ENCODE peak calls at places on chromosomes 12 and 14, in seven cellular contexts. W is transverse colon, Q is GM12864, R is activated B cell treated with CpG ODN at 0.5 μM for 24 hours, B is psoas muscle, M is H1, U is GM20000. T is an unnamed sample.

GRCh38 chr12:66636771-66637170 is 42.1 kb downstream of the GRIP1 start:
- DNase-seq in W (no peak), Q (no peak), R (no peak), B (peak; percentile 47), M (no peak), U (no peak), T (no peak)

GRCh38 chr14:75198291-75198933 is 22.0 kb upstream of the TMED10 start:
- DNase-seq in W (peak; percentile 36), Q (no peak), R (no peak), B (peak; percentile 26), M (no peak), U (no peak), T (no peak)

GRCh38 chr14:85248881-85249635 is 280.9 kb upstream of the FLRT2 start:
- DNase-seq in W (no peak), Q (no peak), R (no peak), B (no peak), M (no peak), U (no peak), T (no peak)

GRCh38 chr12:12881495-12881894 is 9.9 kb upstream of the GPRC5A start:
- DNase-seq in W (peak; percentile 62), Q (no peak), R (no peak), B (no peak), M (no peak), U (no peak), T (no peak)

GRCh38 chr12:93686572-93687365 is 9.6 kb downstream of the CRADD start:
- DNase-seq in W (no peak), Q (no peak), R (no peak), B (no peak), M (no peak), U (no peak), T (no peak)

GRCh38 chr12:28961948-28962384 is 187.1 kb upstream of the FAR2 start:
- DNase-seq in W (no peak), Q (no peak), R (no peak), B (no peak), M (no peak), U (no peak), T (no peak)

GRCh38 chr12:6364037-6364360 is 11.4 kb downstream of the SCNN1A start:
- DNase-seq in W (no peak), Q (no peak), R (no peak), B (peak; percentile 44), M (no peak), U (no peak), T (no peak)

GRCh38 chr14:62956413-62956812 is 88.8 kb downstream of the KCNH5 start:
- DNase-seq in W (no peak), Q (no peak), R (no peak), B (no peak), M (no peak), U (no peak), T (no peak)

GRCh38 chr14:81625343-81625742 is 91.7 kb upstream of the SEL1L start:
- DNase-seq in W (no peak), Q (no peak), R (no peak), B (no peak), M (no peak), U (peak; percentile 40), T (peak; percentile 20)

GRCh38 chr12:106889950-106890626 is 65.6 kb upstream of the TMEM263 start:
- DNase-seq in W (no peak), Q (no peak), R (no peak), B (no peak), M (no peak), U (no peak), T (no peak)

GRCh38 chr12:69415471-69416275 is 54.5 kb upstream of the FRS2 start:
- DNase-seq in W (peak; percentile 42), Q (no peak), R (no peak), B (peak; percentile 34), M (peak; percentile 68), U (peak; percentile 34), T (peak; percentile 22)

GRCh38 chr12:31853520-31853919 is 105.7 kb upstream of the RESF1 start:
- DNase-seq in W (no peak), Q (no peak), R (no peak), B (no peak), M (no peak), U (no peak), T (no peak)
- TF ChIP-seq CTCF in W (no peak), Q (no peak), R (no peak), B (no peak), M (no peak), U (no peak), T (no peak)

GRCh38 chr14:55025948-55026347 is 951 bp downstream of the WDHD1 start:
- DNase-seq in W (no peak), Q (no peak), R (no peak), B (no peak), M (no peak), U (no peak), T (no peak)

GRCh38 chr14:55028066-55028465 is 1.0 kb downstream of the SOCS4 start:
- DNase-seq in W (no peak), Q (no peak), R (no peak), B (no peak), M (no peak), U (no peak), T (no peak)

GRCh38 chr14:55026441-55026792 is 482 bp downstream of the WDHD1 start:
- DNase-seq in W (no peak), Q (no peak), R (no peak), B (no peak), M (no peak), U (no peak), T (no peak)

GRCh38 chr14:55026793-55027560 is at the start of the genes SOCS4 and WDHD1:
- DNase-seq in W (peak; percentile 97), Q (peak; percentile 81), R (peak; percentile 99), B (peak; percentile 95), M (peak; percentile 98), U (peak; percentile 93), T (peak; percentile 96)

GRCh38 chr14:55028476-55028875 is 1.4 kb downstream of the SOCS4 start:
- DNase-seq in W (no peak), Q (no peak), R (no peak), B (no peak), M (no peak), U (no peak), T (no peak)
- TF ChIP-seq CTCF in W (no peak), Q (no peak), R (no peak), B (no peak), M (no peak), U (no peak), T (no peak)

GRCh38 chr14:86961106-86961716 is 1031.8 kb downstream of the GALC start:
- DNase-seq in W (no peak), Q (no peak), R (no peak), B (no peak), M (no peak), U (no peak), T (no peak)
- TF ChIP-seq CTCF in W (no peak), Q (peak; percentile 54), R (no peak), B (no peak), M (peak; percentile 67), U (no peak), T (no peak)

GRCh38 chr14:96284008-96284407 is 28.0 kb downstream of the BDKRB1 start:
- DNase-seq in W (no peak), Q (no peak), R (no peak), B (no peak), M (no peak), U (no peak), T (no peak)

GRCh38 chr14:96284430-96284829 is 28.4 kb downstream of the BDKRB1 start:
- DNase-seq in W (no peak), Q (no peak), R (no peak), B (no peak), M (no peak), U (no peak), T (no peak)

GRCh38 chr14:96279564-96279963 is 23.6 kb downstream of the BDKRB1 start:
- DNase-seq in W (no peak), Q (no peak), R (no peak), B (no peak), M (no peak), U (no peak), T (no peak)

GRCh38 chr14:96280104-96280503 is 24.1 kb downstream of the BDKRB1 start:
- DNase-seq in W (no peak), Q (no peak), R (no peak), B (no peak), M (no peak), U (no peak), T (no peak)

GRCh38 chr14:96281486-96281885 is 25.5 kb downstream of the BDKRB1 start:
- DNase-seq in W (no peak), Q (no peak), R (no peak), B (no peak), M (no peak), U (no peak), T (no peak)
- TF ChIP-seq CTCF in W (no peak), Q (no peak), R (no peak), B (no peak), M (no peak), U (no peak), T (no peak)

GRCh38 chr14:72514660-72515025 is 379.3 kb downstream of the DPF3 start:
- DNase-seq in W (no peak), Q (no peak), R (no peak), B (no peak), M (no peak), U (no peak), T (no peak)

GRCh38 chr14:72513346-72513745 is 380.6 kb downstream of the DPF3 start:
- DNase-seq in W (no peak), Q (no peak), R (no peak), B (no peak), M (no peak), U (no peak), T (no peak)

GRCh38 chr14:72515779-72516770 is 377.8 kb downstream of the DPF3 start:
- DNase-seq in W (no peak), Q (no peak), R (no peak), B (no peak), M (no peak), U (no peak), T (no peak)

GRCh38 chr14:72512925-72513324 is 381.0 kb downstream of the DPF3 start:
- DNase-seq in W (no peak), Q (no peak), R (no peak), B (no peak), M (no peak), U (no peak), T (no peak)

DNA sequence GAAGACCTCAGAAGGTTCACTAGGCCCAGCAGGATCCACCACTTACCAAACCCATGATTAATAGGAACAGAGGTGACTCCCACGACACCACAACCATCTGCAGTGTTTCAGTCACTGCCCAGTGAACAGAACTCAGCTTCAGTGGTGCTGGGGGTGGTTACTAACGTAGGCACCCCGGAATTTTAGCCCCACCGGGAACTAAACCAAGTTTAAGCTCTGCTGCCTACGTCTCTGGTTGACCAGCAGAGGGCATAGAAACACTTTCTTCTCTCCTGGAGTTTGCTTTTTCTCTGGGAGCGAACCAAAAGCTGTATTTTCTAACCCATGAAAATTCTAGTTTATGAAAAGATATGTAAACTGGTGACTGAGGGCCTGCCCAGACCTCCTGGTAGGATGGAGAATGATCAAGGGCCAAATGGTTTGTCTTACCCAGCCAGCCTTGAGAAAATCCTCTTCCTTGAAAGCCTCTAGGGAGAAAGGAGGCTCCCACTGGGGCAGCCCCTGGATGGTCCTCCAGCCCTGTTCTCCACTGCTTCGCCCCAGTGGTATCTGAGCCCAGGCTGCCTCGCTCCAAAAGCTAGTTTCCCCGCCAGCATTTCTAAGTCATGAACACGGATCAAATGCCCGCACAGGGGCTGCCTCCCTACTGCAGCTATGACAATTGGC is 379.8 kb downstream of the DPF3 start:
- DNase-seq in W (no peak), Q (no peak), R (no peak), B (no peak), M (peak; percentile 50), U (no peak), T (peak; percentile 49)
- TF ChIP-seq CTCF in W (peak; percentile 48), Q (peak; percentile 79), R (no peak), B (peak; percentile 59), M (peak; percentile 77), U (peak; percentile 68), T (peak; percentile 70)